ENCODE peak calls at places on chromosomes 4 and X, in five cellular contexts. N is IMR-90, Z is neuronal stem cell, K is H1, S is trophoblast cell. P is an unnamed sample.

GRCh38 chrX:10259716-10260115 is 102.9 kb downstream of the CLCN4 start:
- DNase-seq in N (peak), Z (no peak), K (no peak), S (peak), P (no peak)

GRCh38 chr4:126458993-126459392 is 1144.2 kb downstream of the FAT4 start:
- DNase-seq in N (peak), Z (no peak), K (no peak), S (no peak), P (no peak)

GRCh38 chrX:47849776-47850175 is 13.1 kb downstream of the ZNF81 start:
- DNase-seq in N (no peak), Z (no peak), K (no peak), S (no peak), P (no peak)

GRCh38 chr4:151117371-151117962 is 18.0 kb downstream of the RPS3A start:
- DNase-seq in N (peak), Z (peak), K (peak), S (peak), P (peak)

GRCh38 chrX:7139202-7140081 is 8.1 kb upstream of the STS start:
- DNase-seq in N (peak), Z (no peak), K (no peak), S (peak), P (peak)

GRCh38 chrX:22462959-22463358 is 190.2 kb downstream of the CBLL2 start:
- DNase-seq in N (no peak), Z (no peak), K (no peak), S (no peak), P (no peak)

GRCh38 chrX:41003501-41004286 is 81.6 kb upstream of the USP9X start:
- DNase-seq in N (no peak), Z (no peak), K (no peak), S (no peak), P (no peak)

GRCh38 chr4:26229974-26230373 is 90.8 kb upstream of the RBPJ start:
- DNase-seq in N (no peak), Z (no peak), K (no peak), S (no peak), P (no peak)

GRCh38 chr4:20544645-20545044 is 155.6 kb upstream of the PACRGL start:
- DNase-seq in N (peak), Z (peak), K (no peak), S (peak), P (peak)

GRCh38 chr4:118927976-118928375 is 39.3 kb downstream of the SYNPO2 start:
- DNase-seq in N (no peak), Z (no peak), K (no peak), S (no peak), P (no peak)

GRCh38 chrX:77003956-77004355 is 443.2 kb upstream of the FGF16 start:
- DNase-seq in N (no peak), Z (no peak), K (no peak), S (no peak), P (no peak)

GRCh38 chr4:83082777-83083176 is 31.8 kb downstream of the PLAC8 start:
- DNase-seq in N (no peak), Z (no peak), K (no peak), S (peak), P (no peak)

GRCh38 chrX:46777971-46778810 is 19.3 kb upstream of the SLC9A7 start:
- DNase-seq in N (peak), Z (no peak), K (no peak), S (peak), P (peak)

GRCh38 chr4:38233727-38234478 is 273.7 kb downstream of the PTTG2 start:
- DNase-seq in N (no peak), Z (no peak), K (peak), S (no peak), P (no peak)

GRCh38 chrX:141467442-141467841 is 117.1 kb downstream of the SPANXA1 start:
- DNase-seq in N (peak), Z (no peak), K (no peak), S (no peak), P (no peak)

GRCh38 chr4:121796283-121796682 is 4.8 kb upstream of the EXOSC9 start:
- DNase-seq in N (no peak), Z (no peak), K (no peak), S (no peak), P (no peak)

GRCh38 chr4:18021470-18021719 is 160 bp downstream of the LCORL start:
- DNase-seq in N (peak), Z (no peak), K (no peak), S (no peak), P (peak)

GRCh38 chr4:71568131-71568530 is 215.7 kb downstream of the GC start:
- DNase-seq in N (no peak), Z (no peak), K (no peak), S (no peak), P (no peak)
- H3K4me3 ChIP-seq in N (no peak), Z (no peak), K (no peak), S (no peak), P (no peak)

GRCh38 chr4:54063737-54064316 is 578 bp downstream of the CHIC2 start:
- DNase-seq in N (no peak), Z (peak), K (no peak), S (peak), P (peak)
- H3K14ac ChIP-seq in N (peak), Z (no peak), K (no peak), S (peak), P (no peak)

GRCh38 chr4:152708361-152708760 is 28.6 kb upstream of the TMEM154 start:
- DNase-seq in N (no peak), Z (no peak), K (no peak), S (peak), P (peak)

GRCh38 chr4:152708806-152709205 is 29.0 kb upstream of the TMEM154 start:
- DNase-seq in N (no peak), Z (no peak), K (no peak), S (no peak), P (no peak)

GRCh38 chr4:152707632-152708031 is 27.8 kb upstream of the TMEM154 start:
- DNase-seq in N (no peak), Z (no peak), K (no peak), S (no peak), P (no peak)

GRCh38 chr4:152704788-152705187 is 25.0 kb upstream of the TMEM154 start:
- DNase-seq in N (no peak), Z (no peak), K (no peak), S (no peak), P (no peak)

GRCh38 chr4:152705918-152706317 is 26.1 kb upstream of the TMEM154 start:
- DNase-seq in N (no peak), Z (no peak), K (no peak), S (no peak), P (no peak)
- H2AFZ ChIP-seq in N (no peak), Z (no peak), K (no peak), S (no peak), P (no peak)

GRCh38 chr4:1472148-1472797 is 66.0 kb upstream of the NKX1-1 start:
- DNase-seq in N (no peak), Z (no peak), K (no peak), S (no peak), P (no peak)

GRCh38 chr4:1470393-1470670 is 64.1 kb upstream of the NKX1-1 start:
- DNase-seq in N (no peak), Z (no peak), K (no peak), S (no peak), P (no peak)

GRCh38 chr4:1472911-1473518 is 66.8 kb upstream of the NKX1-1 start:
- DNase-seq in N (no peak), Z (no peak), K (no peak), S (no peak), P (no peak)

GRCh38 chr4:1470816-1471442 is 64.7 kb upstream of the NKX1-1 start:
- DNase-seq in N (no peak), Z (no peak), K (no peak), S (no peak), P (no peak)

GRCh38 chr4:1471443-1472147 is 65.4 kb upstream of the NKX1-1 start:
- DNase-seq in N (no peak), Z (no peak), K (no peak), S (no peak), P (no peak)
- H3K4me3 ChIP-seq in N (no peak), Z (peak), K (no peak), S (no peak), P (no peak)

DNA sequence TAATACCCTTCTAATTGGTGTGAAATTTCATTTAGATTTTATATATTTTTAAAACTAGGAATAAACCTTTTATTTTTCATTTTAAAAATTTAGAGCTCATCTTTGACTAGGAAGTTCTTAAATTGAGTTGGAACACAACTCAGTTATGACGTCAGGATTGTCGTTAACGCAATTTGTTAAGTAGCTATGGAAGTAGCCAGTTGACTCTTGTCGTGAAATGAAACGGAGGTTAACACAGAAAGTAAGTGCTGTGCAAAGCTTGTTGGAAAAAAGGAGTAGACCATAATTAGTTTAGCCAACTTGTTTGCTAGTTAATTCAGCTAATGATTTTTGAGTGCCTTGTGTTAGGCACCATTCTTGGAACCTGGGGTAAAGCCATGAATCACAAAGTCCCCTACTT is 18.3 kb downstream of the LARP7 start:
- DNase-seq in N (no peak), Z (no peak), K (no peak), S (no peak), P (no peak)
- H3K14ac ChIP-seq in N (no peak), Z (no peak), K (peak), S (no peak), P (no peak)

DNA sequence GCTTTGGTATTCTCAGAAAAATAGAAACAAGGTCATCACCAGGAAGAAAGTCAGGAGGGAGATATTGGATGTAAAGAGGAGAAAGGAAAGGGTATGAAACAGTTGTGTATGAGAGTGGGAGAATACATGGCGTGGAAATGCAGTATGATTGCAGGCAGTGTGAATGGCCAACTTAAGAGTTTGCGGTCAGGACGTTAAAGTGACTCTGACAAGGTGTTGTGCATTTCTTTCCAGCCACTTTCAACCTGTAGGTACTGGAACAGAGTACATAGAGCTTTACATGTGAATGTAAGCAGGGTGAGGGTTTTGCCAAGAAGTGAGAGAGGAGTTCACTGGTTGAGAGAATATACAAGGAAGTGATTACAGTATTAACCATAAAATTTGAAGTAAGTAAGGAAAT is 15.7 kb downstream of the ATP10D start:
- DNase-seq in N (no peak), Z (no peak), K (no peak), S (no peak), P (no peak)
- H2AFZ ChIP-seq in N (no peak), Z (no peak), K (no peak), S (no peak), P (no peak)

GRCh38 chrX:27863813-27864212 is 56.0 kb downstream of the MAGEB10 start:
- DNase-seq in N (no peak), Z (no peak), K (peak), S (no peak), P (no peak)
- H3K4me3 ChIP-seq in N (no peak), Z (no peak), K (peak), S (no peak), P (no peak)

GRCh38 chrX:155216940-155217450 is 735 bp downstream of the VBP1 start:
- DNase-seq in N (peak), Z (peak), K (no peak), S (no peak), P (no peak)

GRCh38 chrX:155213731-155214130 is 2.5 kb upstream of the VBP1 start:
- DNase-seq in N (no peak), Z (no peak), K (no peak), S (no peak), P (no peak)

GRCh38 chrX:155215443-155216178 is 649 bp upstream of the VBP1 start:
- DNase-seq in N (no peak), Z (no peak), K (no peak), S (no peak), P (no peak)

GRCh38 chrX:155218777-155219176 is 2.5 kb downstream of the VBP1 start:
- DNase-seq in N (no peak), Z (no peak), K (no peak), S (no peak), P (no peak)

GRCh38 chrX:155216179-155216939 is at the start of gene VBP1:
- DNase-seq in N (peak), Z (peak), K (peak), S (peak), P (peak)
- H3K14ac ChIP-seq in N (peak), Z (no peak), K (no peak), S (peak), P (peak)

DNA sequence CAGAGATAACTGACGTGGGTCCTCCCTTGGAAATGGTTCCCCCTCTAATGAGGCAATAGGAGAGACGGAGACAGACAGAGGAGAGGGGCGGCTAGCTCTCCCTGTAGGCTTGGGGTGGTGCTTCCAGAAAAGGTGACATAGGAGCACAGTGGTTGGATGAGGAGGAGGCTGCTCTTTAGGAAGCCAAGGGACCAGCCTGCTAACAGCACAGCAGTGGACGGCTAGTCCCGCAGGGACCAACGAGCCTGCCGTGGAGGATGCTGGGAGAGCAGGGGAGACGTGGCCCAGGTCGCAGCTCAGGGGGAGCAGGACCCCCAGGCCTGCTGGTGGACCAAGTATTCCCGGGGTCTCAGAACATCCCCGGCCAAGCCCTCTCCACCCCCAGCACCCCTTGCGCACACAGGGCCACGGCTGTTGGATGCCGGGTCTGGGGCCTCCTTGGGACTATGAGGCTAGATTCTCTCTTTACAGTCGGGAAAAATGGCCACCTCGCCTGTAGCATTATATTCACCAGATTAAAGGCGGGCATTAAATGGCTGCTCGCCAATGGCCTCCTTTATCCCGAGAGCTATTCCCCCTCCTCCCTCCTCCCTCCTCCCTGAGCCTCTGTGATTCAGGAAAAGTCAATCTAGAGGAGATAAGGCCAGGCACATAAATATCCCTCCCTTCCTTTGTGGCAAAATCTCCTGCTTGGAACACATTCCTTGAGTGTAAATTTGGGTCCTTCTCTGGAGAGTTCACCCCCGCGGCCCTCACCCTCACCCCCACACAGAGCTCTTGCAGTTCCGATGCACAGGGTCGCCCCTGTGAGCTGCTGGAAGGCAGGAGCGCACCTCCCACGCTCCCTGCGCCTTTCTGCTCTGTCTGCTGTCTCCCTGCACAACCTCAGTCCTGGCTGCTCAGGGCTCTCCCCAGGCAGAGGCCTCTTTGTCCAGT is 30.5 kb upstream of the NSG1 start:
- DNase-seq in N (no peak), Z (no peak), K (no peak), S (no peak), P (no peak)
- H2AFZ ChIP-seq in N (no peak), Z (peak), K (peak), S (no peak), P (no peak)

P was measured in mesenchymal stem cell.